ENCODE peak calls at places on chromosome 17, in eight cellular contexts. One of them, this sample, is unnamed.

GRCh38 chr17:72463287-72464102 is 342.7 kb downstream of the SOX9 start:
- DNase-seq in neural progenitor cell: no peak
- DNase-seq in GM23338: no peak
- DNase-seq in activated T-cell treated with anti-CD3 and anti-CD28 coated beads for 48 hours: no peak
- DNase-seq in germinal center: no peak
- DNase-seq in central memory CD4-positive, alpha-beta T cell: no peak
- DNase-seq in psoas muscle: no peak
- DNase-seq in ACHN: no peak
- DNase-seq in this sample: no peak

GRCh38 chr17:79230576-79230975 is 156.0 kb downstream of the ENGASE start:
- DNase-seq in germinal center: no peak
- DNase-seq in central memory CD4-positive, alpha-beta T cell: no peak
- DNase-seq in GM23338: no peak
- DNase-seq in neural progenitor cell: no peak
- DNase-seq in ACHN: no peak
- DNase-seq in activated T-cell treated with anti-CD3 and anti-CD28 coated beads for 48 hours: no peak
- DNase-seq in psoas muscle: no peak
- DNase-seq in this sample: no peak

GRCh38 chr17:6749519-6749918 is 6.3 kb upstream of the XAF1 start:
- DNase-seq in ACHN: no peak
- DNase-seq in central memory CD4-positive, alpha-beta T cell: no peak
- DNase-seq in germinal center: no peak
- DNase-seq in psoas muscle: no peak
- DNase-seq in GM23338: no peak
- DNase-seq in activated T-cell treated with anti-CD3 and anti-CD28 coated beads for 48 hours: no peak
- DNase-seq in neural progenitor cell: no peak
- DNase-seq in this sample: no peak

GRCh38 chr17:50183439-50184001 is 17.7 kb downstream of the SGCA start:
- DNase-seq in germinal center: peak; percentile 37
- DNase-seq in neural progenitor cell: no peak
- DNase-seq in activated T-cell treated with anti-CD3 and anti-CD28 coated beads for 48 hours: no peak
- DNase-seq in GM23338: no peak
- DNase-seq in central memory CD4-positive, alpha-beta T cell: no peak
- DNase-seq in ACHN: no peak
- DNase-seq in psoas muscle: peak; percentile 9
- DNase-seq in this sample: no peak

GRCh38 chr17:49862781-49863331 is 15.0 kb upstream of the TAC4 start:
- DNase-seq in germinal center: no peak
- DNase-seq in central memory CD4-positive, alpha-beta T cell: no peak
- DNase-seq in psoas muscle: no peak
- DNase-seq in neural progenitor cell: no peak
- DNase-seq in activated T-cell treated with anti-CD3 and anti-CD28 coated beads for 48 hours: no peak
- DNase-seq in GM23338: peak; percentile 40
- DNase-seq in ACHN: no peak
- DNase-seq in this sample: no peak

GRCh38 chr17:56231693-56232092 is 78.4 kb downstream of the ANKFN1 start:
- DNase-seq in central memory CD4-positive, alpha-beta T cell: no peak
- DNase-seq in germinal center: no peak
- DNase-seq in ACHN: no peak
- DNase-seq in GM23338: peak; percentile 13
- DNase-seq in activated T-cell treated with anti-CD3 and anti-CD28 coated beads for 48 hours: no peak
- DNase-seq in psoas muscle: no peak
- DNase-seq in neural progenitor cell: no peak
- DNase-seq in this sample: no peak

GRCh38 chr17:76753061-76753961 is 15.4 kb downstream of the MFSD11 start:
- DNase-seq in GM23338: no peak
- DNase-seq in activated T-cell treated with anti-CD3 and anti-CD28 coated beads for 48 hours: no peak
- DNase-seq in central memory CD4-positive, alpha-beta T cell: peak; percentile 76
- DNase-seq in psoas muscle: no peak
- DNase-seq in neural progenitor cell: no peak
- DNase-seq in germinal center: no peak
- DNase-seq in ACHN: no peak
- DNase-seq in this sample: no peak

GRCh38 chr17:76081295-76082210 is 2.6 kb downstream of the ZACN start:
- DNase-seq in GM23338: peak; percentile 46
- DNase-seq in neural progenitor cell: no peak
- DNase-seq in ACHN: no peak
- DNase-seq in activated T-cell treated with anti-CD3 and anti-CD28 coated beads for 48 hours: no peak
- DNase-seq in germinal center: no peak
- DNase-seq in central memory CD4-positive, alpha-beta T cell: no peak
- DNase-seq in psoas muscle: no peak
- DNase-seq in this sample: no peak

GRCh38 chr17:10050597-10051101 is 145.6 kb upstream of the RCVRN start:
- DNase-seq in germinal center: peak; percentile 34
- DNase-seq in activated T-cell treated with anti-CD3 and anti-CD28 coated beads for 48 hours: no peak
- DNase-seq in psoas muscle: no peak
- DNase-seq in neural progenitor cell: no peak
- DNase-seq in GM23338: no peak
- DNase-seq in ACHN: no peak
- DNase-seq in central memory CD4-positive, alpha-beta T cell: no peak
- DNase-seq in this sample: no peak

GRCh38 chr17:45755050-45755449 is 29.1 kb upstream of the CRHR1 start:
- DNase-seq in ACHN: no peak
- DNase-seq in germinal center: no peak
- DNase-seq in neural progenitor cell: no peak
- DNase-seq in activated T-cell treated with anti-CD3 and anti-CD28 coated beads for 48 hours: no peak
- DNase-seq in psoas muscle: no peak
- DNase-seq in central memory CD4-positive, alpha-beta T cell: no peak
- DNase-seq in GM23338: no peak
- DNase-seq in this sample: no peak

GRCh38 chr17:11077673-11078072 is 163.3 kb upstream of the SHISA6 start:
- DNase-seq in psoas muscle: no peak
- DNase-seq in neural progenitor cell: no peak
- DNase-seq in germinal center: no peak
- DNase-seq in activated T-cell treated with anti-CD3 and anti-CD28 coated beads for 48 hours: no peak
- DNase-seq in central memory CD4-positive, alpha-beta T cell: no peak
- DNase-seq in ACHN: no peak
- DNase-seq in GM23338: no peak
- DNase-seq in this sample: no peak